ENCODE peak calls at places on chromosomes 2 and 18, in six cellular contexts. One of them, this sample, is unnamed.
A peak's percentile ranks its signal among the peaks of the same experiment; 100 is the strongest.

GRCh38 chr18:53458944-53459580 is 765.4 kb downstream of the MBD2 start:
- DNase-seq in HCT116: no peak
- DNase-seq in H1: peak; percentile 47
- DNase-seq in HepG2: no peak
- DNase-seq in GM12878: no peak
- DNase-seq in K562: no peak
- DNase-seq in this sample: no peak

GRCh38 chr2:56088411-56088810 is 95.4 kb upstream of the CCDC85A start:
- DNase-seq in HCT116: no peak
- DNase-seq in H1: no peak
- DNase-seq in HepG2: no peak
- DNase-seq in GM12878: no peak
- DNase-seq in K562: no peak
- DNase-seq in this sample: no peak

GRCh38 chr2:222241054-222241453 is 57.7 kb downstream of the PAX3 start:
- DNase-seq in HCT116: no peak
- DNase-seq in H1: no peak
- DNase-seq in HepG2: no peak
- DNase-seq in GM12878: no peak
- DNase-seq in K562: no peak
- DNase-seq in this sample: no peak

GRCh38 chr18:78558948-78559347 is 420.7 kb upstream of the SALL3 start:
- DNase-seq in HCT116: no peak
- DNase-seq in H1: no peak
- DNase-seq in HepG2: no peak
- DNase-seq in GM12878: no peak
- DNase-seq in K562: peak; percentile 80
- DNase-seq in this sample: no peak

GRCh38 chr2:65081232-65081685 is 25.0 kb downstream of the CEP68 start:
- DNase-seq in HCT116: no peak
- DNase-seq in H1: no peak
- DNase-seq in HepG2: no peak
- DNase-seq in GM12878: no peak
- DNase-seq in K562: no peak
- DNase-seq in this sample: no peak

GRCh38 chr2:62455957-62456692 is 49.9 kb downstream of the TMEM17 start:
- DNase-seq in HCT116: no peak
- DNase-seq in H1: no peak
- DNase-seq in HepG2: no peak
- DNase-seq in GM12878: no peak
- DNase-seq in K562: no peak
- DNase-seq in this sample: no peak

GRCh38 chr18:51330739-51331138 is 133.3 kb upstream of the MEX3C start:
- DNase-seq in HCT116: no peak
- DNase-seq in H1: no peak
- DNase-seq in HepG2: no peak
- DNase-seq in GM12878: no peak
- DNase-seq in K562: no peak
- DNase-seq in this sample: no peak

GRCh38 chr2:112482309-112483046 is 522 bp downstream of the TTL start:
- DNase-seq in HCT116: no peak
- DNase-seq in H1: peak; percentile 64
- DNase-seq in HepG2: peak; percentile 25
- DNase-seq in GM12878: no peak
- DNase-seq in K562: peak; percentile 48
- DNase-seq in this sample: no peak

GRCh38 chr2:69185807-69186206 is 172.8 kb downstream of the ANTXR1 start:
- DNase-seq in HCT116: no peak
- DNase-seq in H1: no peak
- DNase-seq in HepG2: no peak
- DNase-seq in GM12878: no peak
- DNase-seq in K562: no peak
- DNase-seq in this sample: no peak

GRCh38 chr2:162056796-162057399 is 17.1 kb downstream of the DPP4 start:
- DNase-seq in HCT116: no peak
- DNase-seq in H1: no peak
- DNase-seq in HepG2: no peak
- DNase-seq in GM12878: no peak
- DNase-seq in K562: no peak
- DNase-seq in this sample: no peak

GRCh38 chr18:21598726-21599584 is 1.5 kb downstream of the ESCO1 start:
- DNase-seq in HCT116: peak; percentile 36
- DNase-seq in H1: no peak
- DNase-seq in HepG2: peak; percentile 71
- DNase-seq in GM12878: no peak
- DNase-seq in K562: no peak
- DNase-seq in this sample: no peak

GRCh38 chr2:32668254-32668653 is 40.4 kb downstream of the TTC27 start:
- DNase-seq in HCT116: no peak
- DNase-seq in H1: no peak
- DNase-seq in HepG2: no peak
- DNase-seq in GM12878: no peak
- DNase-seq in K562: no peak
- DNase-seq in this sample: no peak

GRCh38 chr2:127695491-127696472 is 5.5 kb upstream of the SFT2D3 start:
- DNase-seq in HCT116: peak; percentile 27
- DNase-seq in H1: peak; percentile 82
- DNase-seq in HepG2: no peak
- DNase-seq in GM12878: no peak
- DNase-seq in K562: no peak
- DNase-seq in this sample: no peak

GRCh38 chr2:25521665-25522387 is 151.6 kb downstream of the DTNB start:
- DNase-seq in HCT116: peak; percentile 35
- DNase-seq in H1: no peak
- DNase-seq in HepG2: peak; percentile 72
- DNase-seq in GM12878: peak; percentile 90
- DNase-seq in K562: peak; percentile 42
- DNase-seq in this sample: no peak

DNA sequence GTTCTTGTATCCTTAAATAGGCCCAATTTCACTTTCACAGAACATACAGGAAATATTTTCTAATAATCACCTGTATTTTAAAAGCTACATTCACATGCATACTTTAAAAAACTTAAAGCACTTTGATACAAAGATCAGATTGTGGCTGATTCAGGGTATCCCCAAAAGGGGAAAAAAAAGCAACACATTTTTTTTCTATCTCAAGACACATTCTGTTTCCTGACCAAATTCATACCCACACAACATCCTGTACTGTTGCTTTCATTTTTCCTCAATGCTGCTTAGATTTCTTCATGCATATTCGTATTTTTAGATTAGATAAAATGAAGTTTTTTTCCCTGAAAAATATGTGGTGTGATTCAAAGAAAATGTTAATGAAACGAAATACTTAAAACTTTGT is 122.5 kb downstream of the TMEFF2 start:
- DNase-seq in HCT116: no peak
- DNase-seq in H1: no peak
- DNase-seq in HepG2: no peak
- DNase-seq in GM12878: no peak
- DNase-seq in K562: no peak
- DNase-seq in this sample: no peak
- TF ChIP-seq YY1 in HCT116: no peak
- TF ChIP-seq YY1 in H1: no peak
- TF ChIP-seq YY1 in HepG2: no peak
- TF ChIP-seq YY1 in GM12878: no peak
- TF ChIP-seq YY1 in K562: no peak
- TF ChIP-seq YY1 in this sample: no peak

GRCh38 chr2:190503088-190503487 is 31.4 kb downstream of the NEMP2 start:
- DNase-seq in HCT116: no peak
- DNase-seq in H1: no peak
- DNase-seq in HepG2: no peak
- DNase-seq in GM12878: no peak
- DNase-seq in K562: no peak
- DNase-seq in this sample: no peak
- TF ChIP-seq ZNF274 in HCT116: no peak
- TF ChIP-seq ZNF274 in H1: no peak
- TF ChIP-seq ZNF274 in HepG2: no peak
- TF ChIP-seq ZNF274 in GM12878: no peak
- TF ChIP-seq ZNF274 in K562: no peak
- TF ChIP-seq ZNF274 in this sample: no peak

GRCh38 chr2:219554369-219554768 is 10.5 kb downstream of the TMEM198 start:
- DNase-seq in HCT116: no peak
- DNase-seq in H1: no peak
- DNase-seq in HepG2: no peak
- DNase-seq in GM12878: no peak
- DNase-seq in K562: no peak
- DNase-seq in this sample: no peak
- TF ChIP-seq YY1 in HCT116: no peak
- TF ChIP-seq YY1 in H1: no peak
- TF ChIP-seq YY1 in HepG2: no peak
- TF ChIP-seq YY1 in GM12878: no peak
- TF ChIP-seq YY1 in K562: no peak
- TF ChIP-seq YY1 in this sample: no peak

GRCh38 chr18:46366211-46366610 is 262.0 kb downstream of the HAUS1 start:
- DNase-seq in HCT116: no peak
- DNase-seq in H1: no peak
- DNase-seq in HepG2: no peak
- DNase-seq in GM12878: no peak
- DNase-seq in K562: no peak
- DNase-seq in this sample: no peak

GRCh38 chr18:46364048-46364447 is 259.9 kb downstream of the HAUS1 start:
- DNase-seq in HCT116: no peak
- DNase-seq in H1: no peak
- DNase-seq in HepG2: no peak
- DNase-seq in GM12878: no peak
- DNase-seq in K562: no peak
- DNase-seq in this sample: no peak

GRCh38 chr18:46360102-46360699 is 256.0 kb downstream of the HAUS1 start:
- DNase-seq in HCT116: no peak
- DNase-seq in H1: no peak
- DNase-seq in HepG2: no peak
- DNase-seq in GM12878: no peak
- DNase-seq in K562: no peak
- DNase-seq in this sample: no peak

GRCh38 chr18:46360841-46361240 is 256.7 kb downstream of the HAUS1 start:
- DNase-seq in HCT116: no peak
- DNase-seq in H1: no peak
- DNase-seq in HepG2: no peak
- DNase-seq in GM12878: no peak
- DNase-seq in K562: no peak
- DNase-seq in this sample: no peak

GRCh38 chr18:46362533-46362932 is 258.3 kb downstream of the HAUS1 start:
- DNase-seq in HCT116: no peak
- DNase-seq in H1: no peak
- DNase-seq in HepG2: no peak
- DNase-seq in GM12878: no peak
- DNase-seq in K562: no peak
- DNase-seq in this sample: no peak
- TF ChIP-seq ZNF274 in HCT116: no peak
- TF ChIP-seq ZNF274 in H1: no peak
- TF ChIP-seq ZNF274 in HepG2: no peak
- TF ChIP-seq ZNF274 in GM12878: no peak
- TF ChIP-seq ZNF274 in K562: no peak
- TF ChIP-seq ZNF274 in this sample: no peak

GRCh38 chr2:177164131-177164530 is 48.5 kb upstream of the HNRNPA3 start:
- DNase-seq in HCT116: no peak
- DNase-seq in H1: no peak
- DNase-seq in HepG2: no peak
- DNase-seq in GM12878: no peak
- DNase-seq in K562: no peak
- DNase-seq in this sample: no peak
- TF ChIP-seq YY1 in HCT116: no peak
- TF ChIP-seq YY1 in H1: no peak
- TF ChIP-seq YY1 in HepG2: no peak
- TF ChIP-seq YY1 in GM12878: no peak
- TF ChIP-seq YY1 in K562: no peak
- TF ChIP-seq YY1 in this sample: no peak

GRCh38 chr2:41932241-41933034 is 115.4 kb upstream of the PKDCC start:
- DNase-seq in HCT116: no peak
- DNase-seq in H1: no peak
- DNase-seq in HepG2: no peak
- DNase-seq in GM12878: no peak
- DNase-seq in K562: peak; percentile 61
- DNase-seq in this sample: no peak
- TF ChIP-seq ZNF274 in HCT116: no peak
- TF ChIP-seq ZNF274 in H1: no peak
- TF ChIP-seq ZNF274 in HepG2: no peak
- TF ChIP-seq ZNF274 in GM12878: no peak
- TF ChIP-seq ZNF274 in K562: no peak
- TF ChIP-seq ZNF274 in this sample: no peak

GRCh38 chr2:111106720-111107119 is 14.0 kb upstream of the BCL2L11 start:
- DNase-seq in HCT116: no peak
- DNase-seq in H1: no peak
- DNase-seq in HepG2: no peak
- DNase-seq in GM12878: no peak
- DNase-seq in K562: no peak
- DNase-seq in this sample: no peak
- TF ChIP-seq YY1 in HCT116: no peak
- TF ChIP-seq YY1 in H1: no peak
- TF ChIP-seq YY1 in HepG2: no peak
- TF ChIP-seq YY1 in GM12878: no peak
- TF ChIP-seq YY1 in K562: no peak
- TF ChIP-seq YY1 in this sample: no peak

This sample was measured in NT2/D1.